ENCODE peak calls at places on chromosome X, in seven cellular contexts. K, I, F, X, O, W and S are unnamed samples.

GRCh38 chrX:129649268-129650182 is 5.2 kb downstream of the APLN start:
- DNase-seq in F (no peak), O (no peak), W (no peak), X (no peak), I (no peak), K (no peak), S (no peak)

GRCh38 chrX:2351321-2351720 is 149.5 kb downstream of the DHRSX start:
- DNase-seq in I (no peak), F (no peak), W (no peak), K (no peak), X (no peak), O (no peak), S (peak)

GRCh38 chrX:132738951-132739350 is 219.5 kb downstream of the HS6ST2 start:
- DNase-seq in O (no peak), F (no peak), I (no peak), K (no peak), W (no peak), X (no peak), S (no peak)

GRCh38 chrX:153782324-153782723 is 1.5 kb downstream of the SRPK3 start:
- DNase-seq in F (no peak), W (no peak), I (no peak), O (no peak), K (no peak), X (no peak), S (no peak)

GRCh38 chrX:69018416-69019072 is 146.7 kb downstream of the PJA1 start:
- DNase-seq in W (no peak), K (no peak), F (no peak), X (no peak), O (no peak), I (no peak), S (peak)

GRCh38 chrX:81377329-81377728 is 175.4 kb downstream of the SH3BGRL start:
- DNase-seq in W (no peak), X (no peak), O (peak), I (no peak), F (no peak), K (no peak), S (peak)

GRCh38 chrX:25536307-25536970 is 520.7 kb upstream of the ARX start:
- DNase-seq in K (no peak), W (no peak), I (no peak), O (no peak), X (no peak), F (no peak), S (no peak)

GRCh38 chrX:53237056-53237455 is 12.0 kb upstream of the KDM5C start:
- DNase-seq in W (no peak), I (no peak), X (no peak), F (no peak), O (no peak), K (no peak), S (no peak)

GRCh38 chrX:2479420-2479780 is 21.4 kb downstream of the DHRSX start:
- DNase-seq in F (no peak), X (no peak), K (no peak), I (no peak), O (no peak), W (no peak), S (no peak)

GRCh38 chrX:7689791-7690412 is 153.1 kb upstream of the VCX start:
- DNase-seq in X (no peak), I (no peak), K (no peak), W (no peak), O (no peak), F (no peak), S (no peak)

GRCh38 chrX:154051210-154051810 is 31.6 kb upstream of the IRAK1 start:
- DNase-seq in W (peak), O (peak), K (peak), F (peak), X (peak), I (peak), S (peak)

GRCh38 chrX:4320436-4320947 is 607.0 kb upstream of the PRKX start:
- DNase-seq in O (no peak), F (no peak), I (no peak), X (no peak), W (no peak), K (no peak), S (peak)

GRCh38 chrX:106263817-106264216 is 95.7 kb downstream of the PWWP3B start:
- DNase-seq in O (no peak), F (no peak), I (no peak), K (no peak), W (no peak), X (no peak), S (no peak)

GRCh38 chrX:123803331-123803983 is 56.4 kb upstream of the XIAP start:
- DNase-seq in I (no peak), F (no peak), K (no peak), X (no peak), O (peak), W (no peak), S (peak)

GRCh38 chrX:33336783-33337182 is 125.4 kb upstream of the DMD start:
- DNase-seq in W (no peak), K (no peak), F (no peak), O (no peak), X (no peak), I (peak), S (peak)

GRCh38 chrX:139883984-139884383 is 48.9 kb downstream of the ATP11C start:
- DNase-seq in F (no peak), W (no peak), O (no peak), I (no peak), K (no peak), X (no peak), S (no peak)

GRCh38 chrX:109049903-109050302 is 313.5 kb upstream of the IRS4 start:
- DNase-seq in K (no peak), O (no peak), X (no peak), W (no peak), I (no peak), F (no peak), S (no peak)

GRCh38 chrX:15790766-15791380 is 589 bp downstream of the ZRSR2 start:
- DNase-seq in O (no peak), I (no peak), W (no peak), F (no peak), X (no peak), K (no peak), S (peak)

GRCh38 chrX:41449615-41450014 is 2.5 kb downstream of the NYX start:
- DNase-seq in K (no peak), F (no peak), W (no peak), O (peak), X (no peak), I (no peak), S (no peak)

GRCh38 chrX:68433155-68433980 is at the start of gene OPHN1:
- DNase-seq in X (peak), I (peak), K (peak), O (no peak), W (peak), F (peak), S (peak)

GRCh38 chrX:65745992-65746391 is 78.5 kb downstream of the MSN start:
- DNase-seq in O (no peak), K (no peak), X (no peak), W (no peak), I (no peak), F (peak), S (peak)

GRCh38 chrX:18721683-18722499 is 14.4 kb downstream of the PPEF1 start:
- DNase-seq in X (no peak), W (no peak), O (no peak), K (no peak), I (no peak), F (no peak), S (no peak)

GRCh38 chrX:124388562-124388961 is 42.2 kb downstream of the SH2D1A start:
- DNase-seq in F (peak), O (peak), W (no peak), I (peak), X (no peak), K (peak), S (peak)

GRCh38 chrX:71941145-71941544 is 30.5 kb downstream of the NHSL2 start:
- DNase-seq in I (no peak), W (no peak), F (no peak), X (no peak), K (no peak), O (no peak), S (no peak)

GRCh38 chrX:119045884-119046283 is 26.9 kb upstream of the CT47C1 start:
- DNase-seq in W (no peak), F (no peak), X (no peak), O (no peak), I (no peak), K (no peak), S (no peak)

GRCh38 chrX:119753639-119754257 is 4.6 kb upstream of the SOWAHD start:
- DNase-seq in X (no peak), W (no peak), K (no peak), F (peak), O (peak), I (no peak), S (peak)

GRCh38 chrX:37047776-37048175 is 39.6 kb downstream of the FAM47C start:
- DNase-seq in O (no peak), I (no peak), X (no peak), W (no peak), F (no peak), K (no peak), S (no peak)

GRCh38 chrX:153372949-153373348 is 28.2 kb downstream of the PNMA6E start:
- DNase-seq in F (no peak), K (no peak), W (no peak), O (no peak), I (no peak), X (no peak), S (no peak)

GRCh38 chrX:38124000-38124399 is 96.7 kb downstream of the SRPX start:
- DNase-seq in O (no peak), W (no peak), X (no peak), F (no peak), K (no peak), I (no peak), S (peak)

GRCh38 chrX:123581586-123581985 is 151.3 kb downstream of the THOC2 start:
- DNase-seq in K (no peak), I (no peak), X (no peak), O (no peak), F (no peak), W (no peak), S (no peak)

GRCh38 chrX:136061302-136061701 is 76.1 kb downstream of the SLC9A6 start:
- DNase-seq in X (no peak), K (peak), F (no peak), I (no peak), W (no peak), O (no peak), S (no peak)

GRCh38 chrX:28847423-28847822 is 260.2 kb downstream of the IL1RAPL1 start:
- DNase-seq in F (no peak), X (no peak), O (no peak), W (no peak), K (peak), I (no peak), S (peak)

GRCh38 chrX:131058136-131058868 is at the start of gene ARHGAP36:
- DNase-seq in K (no peak), W (no peak), X (no peak), O (no peak), F (no peak), I (peak), S (peak)

GRCh38 chrX:13427441-13428054 is 107.7 kb upstream of the ATXN3L start:
- DNase-seq in X (no peak), F (no peak), I (no peak), K (no peak), W (no peak), O (no peak), S (no peak)
- H3K27ac ChIP-seq in X (no peak), F (no peak), I (no peak), K (no peak), W (no peak), O (no peak), S (no peak)

GRCh38 chrX:10157032-10157341 is 212 bp downstream of the CLCN4 start:
- DNase-seq in X (no peak), K (no peak), F (no peak), O (no peak), I (no peak), W (no peak), S (no peak)

GRCh38 chrX:10160221-10160620 is 3.4 kb downstream of the CLCN4 start:
- DNase-seq in W (no peak), O (no peak), X (no peak), F (no peak), I (no peak), K (no peak), S (no peak)

GRCh38 chrX:10159069-10159468 is 2.3 kb downstream of the CLCN4 start:
- DNase-seq in F (no peak), I (no peak), W (no peak), X (no peak), O (no peak), K (no peak), S (peak)

GRCh38 chrX:10157545-10157944 is 770 bp downstream of the CLCN4 start:
- DNase-seq in X (no peak), I (no peak), O (no peak), F (no peak), W (no peak), K (no peak), S (no peak)

DNA sequence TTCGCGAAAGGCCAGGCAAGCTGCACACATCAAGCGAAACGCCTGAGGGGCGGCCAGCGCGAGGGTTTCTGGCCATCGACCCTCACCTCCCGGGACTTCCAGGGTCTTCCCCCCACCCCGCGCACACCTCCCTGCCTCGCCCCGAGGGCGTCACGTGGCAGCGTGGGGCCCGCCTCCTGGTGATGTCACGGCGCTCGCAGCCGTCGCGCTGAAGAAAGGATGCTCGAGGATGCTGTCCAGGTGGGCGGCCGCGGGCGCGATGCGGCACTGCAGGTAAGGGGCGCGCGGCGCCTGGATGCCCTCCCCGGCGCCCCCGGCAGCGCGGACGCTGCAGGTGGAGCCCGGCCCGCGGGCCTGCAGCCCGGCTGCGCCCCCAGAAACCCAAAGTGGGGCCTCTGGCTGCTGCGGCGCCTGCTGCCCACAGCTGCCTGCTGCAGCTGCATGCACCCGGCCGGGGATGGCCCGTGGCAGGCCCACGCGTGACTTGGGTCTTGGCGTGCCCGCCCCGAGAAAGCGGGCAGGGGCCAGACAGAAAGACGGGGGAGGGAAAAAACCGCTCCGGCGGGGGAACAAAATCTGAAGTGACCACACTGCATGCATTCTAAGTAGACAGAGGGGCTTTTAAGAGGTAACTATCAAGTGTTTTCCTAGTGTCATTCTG is 1.6 kb downstream of the CLCN4 start:
- DNase-seq in K (peak), F (no peak), I (peak), X (peak), O (no peak), W (no peak), S (no peak)
- H3K4me3 ChIP-seq in K (peak), F (no peak), I (no peak), X (peak), O (no peak), W (no peak), S (peak)

GRCh38 chrX:19769467-19769866 is 117.9 kb downstream of the SH3KBP1 start:
- DNase-seq in X (no peak), W (no peak), K (no peak), I (no peak), O (no peak), F (no peak), S (no peak)

GRCh38 chrX:19774905-19775304 is 112.5 kb downstream of the SH3KBP1 start:
- DNase-seq in K (no peak), X (no peak), W (no peak), I (no peak), O (no peak), F (no peak), S (no peak)

GRCh38 chrX:19772306-19772705 is 115.1 kb downstream of the SH3KBP1 start:
- DNase-seq in K (no peak), X (no peak), F (no peak), W (no peak), I (no peak), O (no peak), S (peak)

GRCh38 chrX:19775830-19776498 is 111.4 kb downstream of the SH3KBP1 start:
- DNase-seq in F (no peak), X (no peak), K (no peak), W (no peak), O (no peak), I (no peak), S (no peak)

DNA sequence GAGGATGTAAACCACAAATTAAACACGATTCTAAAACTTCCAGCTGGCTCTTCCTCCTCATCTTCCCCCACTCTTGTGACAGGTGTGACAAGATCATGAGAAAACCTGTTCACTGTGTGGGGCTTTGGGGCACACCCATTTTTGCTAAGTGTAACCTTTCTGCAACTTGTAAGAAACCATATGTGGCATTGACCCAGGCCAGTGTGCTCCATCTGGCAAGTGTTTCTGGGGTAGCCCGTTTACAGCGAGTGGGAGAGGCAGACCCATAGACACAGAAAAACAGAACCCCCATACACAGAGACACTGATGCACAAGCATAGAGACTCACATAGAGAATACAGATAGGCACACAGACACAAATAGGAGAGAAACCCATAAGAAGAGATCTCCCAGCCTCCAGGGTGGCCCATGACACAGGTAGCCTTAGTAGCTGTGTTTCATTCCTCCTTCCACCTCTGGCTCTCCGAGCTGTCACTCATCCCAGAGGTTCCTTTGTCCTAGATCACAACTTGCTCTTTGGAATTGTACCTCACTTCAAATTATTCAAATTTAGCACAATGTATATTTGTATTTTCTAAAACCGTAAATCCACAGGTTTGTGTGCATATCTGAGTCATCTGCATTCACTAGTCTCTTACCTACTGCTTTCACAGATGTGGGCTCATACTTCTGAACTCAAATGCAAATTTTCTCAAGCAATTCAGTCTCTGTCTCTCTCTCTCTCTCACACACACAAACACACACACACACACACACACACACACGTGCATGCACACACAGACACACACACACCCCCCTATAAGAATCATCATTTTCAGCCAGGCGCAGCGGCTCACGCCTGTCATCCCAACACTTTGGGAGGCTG is 114.4 kb downstream of the SH3KBP1 start:
- DNase-seq in O (no peak), F (no peak), W (no peak), X (no peak), K (no peak), I (no peak), S (no peak)
- H3K27ac ChIP-seq in O (peak), F (peak), W (no peak), X (no peak), K (no peak), I (no peak), S (no peak)

GRCh38 chrX:55033429-55033828 is 2.7 kb upstream of the ALAS2 start:
- DNase-seq in F (no peak), O (no peak), X (no peak), I (no peak), K (no peak), W (no peak), S (no peak)
- H3K4me3 ChIP-seq in F (no peak), O (no peak), X (no peak), I (no peak), K (no peak), W (no peak), S (no peak)